ENCODE peak calls at places on chromosomes 12 and 14, in six cellular contexts. W, E, P, R, B and M are unnamed samples.
A peak's percentile ranks its signal among the peaks of the same experiment; 100 is the strongest.

GRCh38 chr14:88518592-88519512 is 36.0 kb downstream of the PTPN21 start:
- DNase-seq in B (peak; percentile 80), W (peak; percentile 88), E (no peak), P (no peak), R (no peak), M (no peak)

GRCh38 chr12:9750276-9751203 is 10.2 kb downstream of the CD69 start:
- DNase-seq in W (peak; percentile 56), P (peak; percentile 69), R (peak; percentile 57), E (no peak), B (peak; percentile 84), M (peak; percentile 49)

GRCh38 chr14:94120667-94121335 is 8.6 kb downstream of the IFI27L2 start:
- DNase-seq in E (no peak), W (peak; percentile 90), P (no peak), R (no peak), B (peak; percentile 59), M (peak; percentile 28)

GRCh38 chr12:69903548-69903947 is 78.5 kb downstream of the MYRFL start:
- DNase-seq in B (no peak), P (no peak), W (no peak), R (no peak), E (no peak), M (no peak)

GRCh38 chr12:71888521-71888920 is 49.0 kb downstream of the TBC1D15 start:
- DNase-seq in P (no peak), E (no peak), B (peak; percentile 54), R (no peak), W (no peak), M (no peak)

GRCh38 chr14:32492482-32492881 is 163.4 kb downstream of the AKAP6 start:
- DNase-seq in B (no peak), R (no peak), W (no peak), E (no peak), P (no peak), M (no peak)

GRCh38 chr14:20631023-20631820 is 10.3 kb downstream of the OR6S1 start:
- DNase-seq in E (no peak), R (peak; percentile 71), P (no peak), W (peak; percentile 70), B (peak; percentile 73), M (no peak)

GRCh38 chr14:105314287-105315185 is at the start of gene PACS2:
- DNase-seq in P (peak; percentile 87), E (peak; percentile 36), W (peak; percentile 85), R (peak; percentile 64), B (peak; percentile 81), M (peak; percentile 94)

GRCh38 chr12:126966498-126966897 is 1300.5 kb upstream of the TMEM132C start:
- DNase-seq in B (no peak), W (no peak), R (no peak), P (no peak), E (no peak), M (no peak)

GRCh38 chr14:99064262-99064954 is 207.6 kb downstream of the BCL11B start:
- DNase-seq in B (no peak), P (no peak), R (peak; percentile 10), E (no peak), W (no peak), M (peak; percentile 52)

GRCh38 chr12:30748150-30748549 is 6.6 kb downstream of the CAPRIN2 start:
- DNase-seq in W (no peak), R (no peak), B (no peak), E (no peak), P (no peak), M (no peak)

GRCh38 chr12:65532744-65533143 is 254.3 kb downstream of the MSRB3 start:
- DNase-seq in B (peak; percentile 91), P (no peak), E (no peak), W (peak; percentile 85), R (no peak), M (no peak)

GRCh38 chr12:103441437-103442186 is 54.2 kb downstream of the C12orf42 start:
- DNase-seq in W (no peak), B (no peak), P (no peak), R (no peak), E (no peak), M (no peak)

GRCh38 chr12:58087428-58088117 is 146.2 kb downstream of the ATP23 start:
- DNase-seq in P (no peak), R (peak; percentile 55), W (no peak), B (no peak), E (no peak), M (no peak)

GRCh38 chr14:22737052-22737451 is 29.4 kb upstream of the OXA1L start:
- DNase-seq in E (no peak), B (peak; percentile 6), R (no peak), P (no peak), W (no peak), M (peak; percentile 93)

GRCh38 chr14:37088816-37089215 is 83.6 kb downstream of the SLC25A21 start:
- DNase-seq in W (peak; percentile 18), R (no peak), E (no peak), B (no peak), P (no peak), M (no peak)

GRCh38 chr14:68800361-68800760 is 7.5 kb upstream of the ZFP36L1 start:
- DNase-seq in E (no peak), R (no peak), W (no peak), P (no peak), B (peak; percentile 54), M (no peak)

DNA sequence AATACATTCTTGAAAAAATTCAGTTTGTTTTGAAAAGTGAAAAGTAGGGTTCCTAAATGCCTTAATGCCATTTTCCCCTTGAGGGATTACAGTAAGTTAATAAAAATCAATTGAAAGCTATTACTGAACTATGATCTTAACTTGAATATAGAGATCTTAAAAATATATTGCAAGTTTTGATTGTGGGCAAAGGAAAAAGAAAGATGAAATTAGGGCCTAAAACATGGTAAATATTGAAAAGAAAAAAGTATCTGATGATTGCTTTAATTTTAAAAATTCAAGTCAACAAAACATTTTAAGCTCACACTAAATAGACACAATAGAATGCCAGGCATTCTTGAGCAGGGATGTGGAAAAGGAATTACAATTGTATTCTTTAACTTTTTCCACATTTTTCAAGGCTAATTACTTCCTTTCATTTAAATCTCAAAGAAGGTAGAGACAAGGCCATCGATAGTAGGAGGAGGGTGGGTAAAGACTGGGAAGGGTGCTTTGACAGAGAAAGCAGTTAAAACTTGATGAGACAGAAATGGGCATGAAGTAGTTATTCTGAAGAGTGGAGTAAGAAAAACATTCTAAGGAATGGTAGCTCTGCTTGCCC is 294.4 kb downstream of the NELL2 start:
- DNase-seq in W (no peak), E (peak; percentile 38), P (peak; percentile 49), B (no peak), R (no peak), M (no peak)
- H4K91ac ChIP-seq in W (no peak overlapping the region), E (peak overlapping the region; percentile 77), P (no peak overlapping the region), B (no peak overlapping the region), R (no peak overlapping the region), M (no peak overlapping the region)

DNA sequence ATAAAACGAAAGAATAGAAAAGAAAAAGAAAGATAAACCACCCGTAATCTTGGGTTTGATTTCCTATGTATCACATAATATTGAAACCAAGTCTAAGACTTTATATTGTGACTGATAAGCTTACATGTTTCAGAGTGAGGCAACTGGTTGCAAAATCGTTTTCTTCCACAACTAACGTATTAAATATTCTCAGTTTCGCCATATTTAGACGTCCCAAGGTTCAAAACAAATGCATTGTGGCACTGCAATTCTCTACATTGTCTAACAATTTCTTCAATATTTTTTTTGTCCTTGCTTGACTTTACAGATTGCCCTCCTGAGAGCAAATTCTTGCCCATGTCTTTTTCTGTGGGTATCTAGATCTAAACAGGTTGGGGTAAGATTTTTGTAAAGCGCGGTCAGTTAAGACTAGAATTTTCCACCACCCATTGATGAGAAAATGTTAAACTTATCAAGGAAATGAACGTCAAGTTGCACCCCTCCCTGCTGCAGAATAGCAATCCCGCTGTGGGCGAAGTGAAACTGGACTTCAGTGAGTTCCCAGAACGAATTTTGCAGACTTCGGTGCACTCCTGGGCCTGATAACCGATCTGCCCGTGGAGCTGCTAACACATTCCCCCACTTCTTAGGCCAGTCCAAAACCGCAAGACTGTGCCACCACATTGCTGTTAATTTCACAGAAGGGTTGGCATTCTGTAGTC is 2.7 kb downstream of the TBX3 start:
- DNase-seq in R (peak; percentile 38), B (peak; percentile 65), E (no peak), W (peak; percentile 65), P (no peak), M (peak; percentile 36)
- H3K27me3 ChIP-seq in R (peaks cover 87% of the 10 kb centered on the region), B (no peaks in the 10 kb centered on the region), E (peaks cover 94% of the 10 kb centered on the region), W (no peaks in the 10 kb centered on the region), P (peaks cover 100% of the 10 kb centered on the region), M (no peaks in the 10 kb centered on the region)

GRCh38 chr12:52496054-52496453 is 3.0 kb upstream of the KRT6A start:
- DNase-seq in W (no peak), E (no peak), R (no peak), B (no peak), P (no peak), M (no peak)

GRCh38 chr12:52497975-52498374 is 4.9 kb upstream of the KRT6A start:
- DNase-seq in W (no peak), R (no peak), B (no peak), P (no peak), E (no peak), M (peak; percentile 92)

GRCh38 chr12:52494518-52494917 is 1.5 kb upstream of the KRT6A start:
- DNase-seq in R (no peak), W (no peak), P (no peak), E (no peak), B (no peak), M (peak; percentile 83)

GRCh38 chr12:52495385-52495784 is 2.3 kb upstream of the KRT6A start:
- DNase-seq in B (no peak), E (no peak), R (peak; percentile 80), W (no peak), P (no peak), M (peak; percentile 18)

GRCh38 chr12:52496590-52497071 is 3.6 kb upstream of the KRT6A start:
- DNase-seq in W (peak; percentile 40), B (peak; percentile 22), R (peak; percentile 85), P (peak; percentile 12), E (no peak), M (peak; percentile 95)
- H3K4ac ChIP-seq in W (no peak overlapping the region), B (no peak overlapping the region), R (no peak overlapping the region), P (no peak overlapping the region), E (no peak overlapping the region), M (no peak overlapping the region)

DNA sequence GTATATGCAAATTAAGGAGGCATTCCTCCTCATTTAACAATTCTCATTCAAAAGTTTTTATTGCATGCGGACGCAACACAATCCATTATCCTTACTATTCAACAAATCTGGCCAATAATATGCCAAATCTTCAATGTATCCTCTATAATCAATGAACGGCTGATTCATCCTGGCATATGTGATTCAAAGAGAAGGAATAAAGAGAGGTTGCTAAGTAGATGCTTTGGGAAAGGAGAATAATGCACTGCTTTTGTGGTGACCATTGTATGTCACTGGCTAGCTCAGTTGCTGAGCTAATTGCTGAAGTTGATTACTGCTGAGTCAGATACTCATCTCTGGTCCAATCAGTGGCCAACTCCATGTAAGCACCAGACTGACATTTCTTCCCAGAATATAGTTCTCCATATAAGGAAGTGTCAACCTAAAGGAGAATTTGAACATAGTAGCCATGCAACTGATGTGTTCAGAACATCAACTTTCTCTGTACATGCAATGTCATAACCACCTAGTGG is 148.0 kb downstream of the PDZRN4 start:
- DNase-seq in R (no peak), B (no peak), W (no peak), E (no peak), P (no peak), M (no peak)
- H4K91ac ChIP-seq in R (no peak overlapping the region), B (no peak overlapping the region), W (no peak overlapping the region), E (no peak overlapping the region), P (no peak overlapping the region), M (no peak overlapping the region)